ENCODE peak calls at places on chromosomes 13 and 19, in eight cellular contexts. K is AG09319, C is A549, B is heart left ventricle, W is WTC11, M is glutamatergic neuron, V is cardiac muscle cell, E is thoracic aorta. P is an unnamed sample.

GRCh38 chr13:35927554-35927953 is 203.6 kb downstream of the DCLK1 start:
- DNase-seq in K (no peak), C (peak), B (no peak), W (no peak), M (no peak), V (peak), E (peak), P (peak)

GRCh38 chr13:112761701-112762689 is 72.2 kb downstream of the ATP11A start:
- DNase-seq in K (no peak), C (no peak), B (no peak), W (no peak), M (no peak), V (peak), E (no peak), P (no peak)

GRCh38 chr19:13969897-13970296 is 17.6 kb downstream of the DCAF15 start:
- DNase-seq in K (no peak), C (no peak), B (no peak), W (no peak), M (no peak), V (no peak), E (no peak), P (no peak)

GRCh38 chr13:20461860-20462532 is 63.7 kb downstream of the CRYL1 start:
- DNase-seq in K (no peak), C (no peak), B (peak), W (no peak), M (no peak), V (peak), E (no peak), P (peak)

GRCh38 chr19:7852851-7853759 is 21.1 kb downstream of the PRR36 start:
- DNase-seq in K (no peak), C (peak), B (peak), W (peak), M (peak), V (peak), E (no peak), P (peak)

GRCh38 chr13:69556540-69557196 is 551.0 kb upstream of the ATXN8OS start:
- DNase-seq in K (no peak), C (no peak), B (no peak), W (no peak), M (no peak), V (no peak), E (no peak), P (peak)

GRCh38 chr13:62678039-62678438 is 1262.4 kb upstream of the PCDH20 start:
- DNase-seq in K (no peak), C (no peak), B (no peak), W (no peak), M (no peak), V (no peak), E (no peak), P (no peak)

GRCh38 chr19:40717880-40718773 is 1.2 kb downstream of the ITPKC start:
- DNase-seq in K (no peak), C (peak), B (no peak), W (no peak), M (no peak), V (peak), E (no peak), P (peak)

GRCh38 chr19:35088514-35088913 is 27.1 kb upstream of the FXYD3 start:
- DNase-seq in K (no peak), C (peak), B (no peak), W (no peak), M (peak), V (peak), E (no peak), P (peak)

GRCh38 chr19:46692918-46693722 is 23.8 kb downstream of the PRKD2 start:
- DNase-seq in K (no peak), C (no peak), B (no peak), W (no peak), M (no peak), V (no peak), E (no peak), P (peak)

GRCh38 chr19:14090509-14091085 is at the start of gene SAMD1:
- DNase-seq in K (peak), C (peak), B (peak), W (peak), M (peak), V (peak), E (peak), P (peak)

GRCh38 chr19:35882074-35882832 is 13.9 kb downstream of the APLP1 start:
- DNase-seq in K (peak), C (peak), B (peak), W (no peak), M (no peak), V (peak), E (no peak), P (peak)

GRCh38 chr13:111480976-111481375 is 160.5 kb downstream of the TEX29 start:
- DNase-seq in K (no peak), C (no peak), B (no peak), W (no peak), M (no peak), V (no peak), E (no peak), P (no peak)

GRCh38 chr19:54255105-54255775 is 1.8 kb downstream of the LILRB5 start:
- DNase-seq in K (no peak), C (no peak), B (no peak), W (no peak), M (no peak), V (no peak), E (no peak), P (no peak)

GRCh38 chr19:17902701-17903100 is 30.1 kb upstream of the CCDC124 start:
- DNase-seq in K (peak), C (no peak), B (no peak), W (no peak), M (no peak), V (peak), E (no peak), P (peak)

GRCh38 chr19:16085115-16085514 is 8.8 kb downstream of the TPM4 start:
- DNase-seq in K (no peak), C (no peak), B (no peak), W (no peak), M (no peak), V (peak), E (no peak), P (peak)

GRCh38 chr13:112032186-112032835 is 34.6 kb upstream of the SOX1 start:
- DNase-seq in K (no peak), C (no peak), B (no peak), W (no peak), M (no peak), V (no peak), E (no peak), P (peak)

GRCh38 chr19:50432221-50432626 is 468 bp upstream of the MYBPC2 start:
- DNase-seq in K (no peak), C (no peak), B (peak), W (peak), M (no peak), V (peak), E (no peak), P (no peak)

GRCh38 chr13:43786766-43787517 is at the start of gene ENOX1:
- DNase-seq in K (no peak), C (peak), B (peak), W (peak), M (peak), V (peak), E (no peak), P (peak)

GRCh38 chr19:18414504-18415176 is 4.6 kb upstream of the SSBP4 start:
- DNase-seq in K (no peak), C (no peak), B (peak), W (no peak), M (no peak), V (peak), E (no peak), P (no peak)

GRCh38 chr13:32587774-32588165 is 1.5 kb downstream of the PDS5B start:
- DNase-seq in K (peak), C (no peak), B (no peak), W (no peak), M (no peak), V (no peak), E (no peak), P (peak)

GRCh38 chr19:15159251-15159650 is 41.5 kb downstream of the NOTCH3 start:
- DNase-seq in K (no peak), C (no peak), B (no peak), W (no peak), M (no peak), V (no peak), E (no peak), P (no peak)

GRCh38 chr19:3548594-3548993 is 8.8 kb downstream of the MFSD12 start:
- DNase-seq in K (no peak), C (no peak), B (no peak), W (no peak), M (no peak), V (no peak), E (no peak), P (no peak)

GRCh38 chr19:18776288-18776594 is 14.9 kb downstream of the COMP start:
- DNase-seq in K (no peak), C (no peak), B (no peak), W (no peak), M (no peak), V (peak), E (no peak), P (peak)

GRCh38 chr19:32372726-32373613 is 27.6 kb downstream of the ZNF507 start:
- DNase-seq in K (no peak), C (no peak), B (no peak), W (no peak), M (no peak), V (no peak), E (no peak), P (no peak)

GRCh38 chr13:97185291-97185690 is 36.8 kb upstream of the MBNL2 start:
- DNase-seq in K (no peak), C (no peak), B (no peak), W (no peak), M (no peak), V (no peak), E (no peak), P (no peak)

GRCh38 chr19:7844951-7845350 is 14.9 kb downstream of the EVI5L start:
- DNase-seq in K (no peak), C (no peak), B (no peak), W (no peak), M (no peak), V (no peak), E (no peak), P (no peak)

GRCh38 chr19:39390460-39390758 is 497 bp downstream of the PAF1 start:
- DNase-seq in K (no peak), C (peak), B (no peak), W (no peak), M (no peak), V (no peak), E (no peak), P (peak)

GRCh38 chr19:20334760-20335159 is 167.7 kb downstream of the ZNF486 start:
- DNase-seq in K (no peak), C (no peak), B (no peak), W (no peak), M (no peak), V (no peak), E (no peak), P (no peak)

GRCh38 chr19:48966541-48967345 is 1.6 kb downstream of the FTL start:
- DNase-seq in K (no peak), C (no peak), B (no peak), W (no peak), M (no peak), V (peak), E (no peak), P (no peak)

GRCh38 chr13:43720780-43721397 is 65.9 kb downstream of the ENOX1 start:
- DNase-seq in K (no peak), C (no peak), B (no peak), W (no peak), M (no peak), V (no peak), E (no peak), P (peak)

GRCh38 chr19:6501740-6502648 is at the start of gene TUBB4A:
- DNase-seq in K (no peak), C (peak), B (no peak), W (peak), M (peak), V (no peak), E (no peak), P (no peak)

GRCh38 chr19:52170863-52171320 is 529 bp downstream of the ZNF836 start:
- DNase-seq in K (no peak), C (no peak), B (peak), W (peak), M (peak), V (no peak), E (no peak), P (peak)

GRCh38 chr19:4130635-4131438 is 6.9 kb upstream of the MAP2K2 start:
- DNase-seq in K (peak), C (peak), B (no peak), W (no peak), M (no peak), V (peak), E (no peak), P (peak)

GRCh38 chr13:106468207-106468606 is 67.3 kb downstream of the EFNB2 start:
- DNase-seq in K (no peak), C (no peak), B (no peak), W (no peak), M (no peak), V (no peak), E (no peak), P (no peak)

GRCh38 chr13:43107780-43108179 is 84.4 kb downstream of the DNAJC15 start:
- DNase-seq in K (no peak), C (no peak), B (no peak), W (no peak), M (no peak), V (no peak), E (no peak), P (no peak)

GRCh38 chr13:43303040-43303729 is 279.8 kb downstream of the DNAJC15 start:
- DNase-seq in K (peak), C (no peak), B (peak), W (peak), M (peak), V (peak), E (no peak), P (peak)

GRCh38 chr19:2022289-2022688 is 6.8 kb upstream of the BTBD2 start:
- DNase-seq in K (no peak), C (no peak), B (no peak), W (no peak), M (no peak), V (no peak), E (no peak), P (no peak)

GRCh38 chr13:73903561-73903960 is 230.6 kb downstream of the KLF12 start:
- DNase-seq in K (no peak), C (no peak), B (no peak), W (peak), M (peak), V (no peak), E (no peak), P (no peak)

GRCh38 chr19:18401580-18402112 is 4.2 kb upstream of the LRRC25 start:
- DNase-seq in K (no peak), C (no peak), B (peak), W (no peak), M (no peak), V (peak), E (no peak), P (peak)

GRCh38 chr13:94433055-94433947 is 46.2 kb downstream of the DCT start:
- DNase-seq in K (no peak), C (no peak), B (no peak), W (peak), M (no peak), V (peak), E (no peak), P (no peak)

GRCh38 chr13:94431987-94432386 is 47.5 kb downstream of the DCT start:
- DNase-seq in K (no peak), C (no peak), B (no peak), W (no peak), M (no peak), V (no peak), E (no peak), P (no peak)

GRCh38 chr13:94431569-94431968 is 47.9 kb downstream of the DCT start:
- DNase-seq in K (no peak), C (no peak), B (no peak), W (no peak), M (no peak), V (peak), E (no peak), P (no peak)

DNA sequence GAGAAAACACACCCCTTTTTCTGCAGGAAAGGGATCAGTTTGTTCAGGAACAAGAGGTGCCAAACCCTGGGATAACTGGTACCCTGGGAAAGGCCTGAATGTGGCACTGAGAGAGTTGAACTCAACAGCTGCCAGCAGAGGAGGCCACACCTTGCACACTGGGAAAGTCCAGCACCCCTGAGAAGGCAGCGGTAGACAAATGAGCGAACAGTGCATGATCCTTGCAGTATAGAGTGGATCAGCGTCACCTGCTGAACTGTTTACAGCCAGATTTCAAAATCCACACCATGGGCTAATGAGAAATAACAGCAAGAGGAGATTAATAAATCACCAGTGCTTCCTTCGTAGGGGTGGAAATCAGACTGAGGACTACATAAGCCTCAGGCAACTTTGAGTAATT is 52.2 kb downstream of the DCT start:
- DNase-seq in K (no peak), C (no peak), B (no peak), W (no peak), M (no peak), V (no peak), E (no peak), P (no peak)
- TF ChIP-seq CTCF in K (no peak), C (no peak), B (no peak), W (no peak), M (no peak), V (no peak), E (no peak), P (no peak)

GRCh38 chr19:23776507-23777205 is 18.0 kb upstream of the ZNF681 start:
- DNase-seq in K (no peak), C (no peak), B (no peak), W (no peak), M (no peak), V (no peak), E (no peak), P (no peak)
- TF ChIP-seq CTCF in K (no peak), C (no peak), B (no peak), W (no peak), M (no peak), V (no peak), E (no peak), P (no peak)

DNA sequence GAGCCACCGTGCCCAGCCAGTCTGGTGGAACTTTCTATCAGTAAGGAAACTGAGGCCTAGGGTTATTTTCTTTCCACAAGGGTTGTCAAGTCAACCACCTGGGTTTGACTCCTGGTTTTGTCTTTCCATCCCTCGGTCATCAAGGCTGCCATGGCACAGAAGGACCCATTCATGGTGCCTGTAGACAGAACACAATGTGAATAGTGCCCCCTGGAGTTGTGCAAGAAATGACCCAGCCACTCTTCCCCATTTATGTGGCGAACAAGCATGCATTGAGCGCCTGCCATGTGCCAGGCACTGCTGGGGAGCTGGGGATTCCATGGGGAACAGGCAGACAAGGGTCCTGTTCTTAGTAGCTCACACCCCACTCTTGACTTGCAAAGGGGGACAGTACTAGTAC is 4.1 kb downstream of the SMARCA4 start:
- DNase-seq in K (no peak), C (no peak), B (no peak), W (no peak), M (no peak), V (no peak), E (no peak), P (no peak)
- TF ChIP-seq CTCF in K (no peak), C (no peak), B (no peak), W (no peak), M (no peak), V (no peak), E (no peak), P (no peak)

GRCh38 chr19:29727906-29728305 is 12.8 kb upstream of the C19orf12 start:
- DNase-seq in K (no peak), C (no peak), B (no peak), W (no peak), M (no peak), V (no peak), E (no peak), P (no peak)

GRCh38 chr19:29724741-29725140 is 9.7 kb upstream of the C19orf12 start:
- DNase-seq in K (no peak), C (no peak), B (no peak), W (no peak), M (no peak), V (no peak), E (no peak), P (no peak)

DNA sequence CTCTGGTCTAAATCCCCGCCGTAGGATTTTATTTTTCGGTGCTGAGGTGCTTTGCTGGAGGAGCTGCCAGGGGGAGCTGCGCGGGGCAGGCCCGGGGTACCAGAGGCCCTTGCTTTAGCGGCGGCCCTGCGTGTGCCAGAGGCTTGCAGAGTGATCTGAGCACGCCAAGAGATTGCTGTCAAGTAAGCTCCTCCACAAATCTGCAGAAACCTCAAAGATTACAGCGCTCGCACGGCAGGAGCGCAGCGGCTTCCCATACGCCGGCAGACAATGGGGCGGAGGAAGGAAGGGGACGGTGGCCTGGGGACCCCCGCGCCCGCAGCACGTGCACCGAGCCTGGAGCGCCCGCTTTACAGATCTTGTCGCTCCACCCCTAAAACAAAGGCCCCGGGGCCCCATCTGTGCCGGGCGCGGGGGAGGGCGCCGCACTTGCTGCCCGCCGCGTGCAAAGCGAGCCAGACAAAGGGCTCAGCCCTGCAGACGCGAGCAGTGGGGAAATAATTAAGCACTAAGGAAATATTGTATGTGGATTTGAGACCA is 9.1 kb upstream of the C19orf12 start:
- DNase-seq in K (no peak), C (no peak), B (no peak), W (peak), M (peak), V (peak), E (no peak), P (no peak)
- TF ChIP-seq CTCF in K (no peak), C (no peak), B (no peak), W (no peak), M (no peak), V (no peak), E (no peak), P (no peak)